ENCODE peak calls at places on chromosomes 3 and 15, in seven cellular contexts. U is tibial artery, D is astrocyte, C is neural progenitor cell, W is IMR-90, B is upper lobe of right lung, H is breast epithelium. L is an unnamed sample.

GRCh38 chr15:47975422-47975821 is 145.4 kb upstream of the SLC24A5 start:
- DNase-seq in D (no peak), U (no peak), H (no peak), C (peak; percentile 80), B (no peak), W (no peak), L (no peak)

GRCh38 chr3:57152761-57153160 is 12.4 kb downstream of the IL17RD start:
- DNase-seq in C (no peak), U (no peak), H (no peak), B (no peak), W (no peak), D (no peak), L (no peak)

GRCh38 chr3:35743218-35743617 is 103.9 kb downstream of the ARPP21 start:
- DNase-seq in C (no peak), W (no peak), H (no peak), U (no peak), D (no peak), B (no peak), L (no peak)

GRCh38 chr3:177893321-177893720 is 642.9 kb upstream of the KCNMB2 start:
- DNase-seq in U (no peak), H (no peak), D (no peak), B (no peak), W (no peak), C (no peak), L (no peak)

GRCh38 chr3:141039573-141039972 is 11.6 kb upstream of the SPSB4 start:
- DNase-seq in D (no peak), H (no peak), B (no peak), W (no peak), C (no peak), U (no peak), L (no peak)

GRCh38 chr15:36579792-36580431 is 486 bp downstream of the CDIN1 start:
- DNase-seq in U (peak; percentile 68), W (no peak), D (no peak), B (no peak), H (no peak), C (no peak), L (no peak)

GRCh38 chr3:185561958-185562357 is 9.6 kb upstream of the LIPH start:
- DNase-seq in C (no peak), H (peak; percentile 11), W (no peak), U (no peak), D (no peak), B (no peak), L (no peak)

GRCh38 chr3:65027335-65027734 is 339.5 kb upstream of the ADAMTS9 start:
- DNase-seq in U (no peak), B (no peak), W (no peak), D (no peak), C (no peak), H (no peak), L (no peak)

GRCh38 chr15:55618396-55618795 is 30.3 kb upstream of the PYGO1 start:
- DNase-seq in C (peak; percentile 10), W (no peak), U (no peak), D (no peak), B (no peak), H (no peak), L (no peak)

GRCh38 chr3:137946341-137946973 is 63.5 kb upstream of the CLDN18 start:
- DNase-seq in U (no peak), D (peak; percentile 39), H (no peak), W (peak; percentile 71), C (peak; percentile 89), B (peak; percentile 72), L (no peak)

GRCh38 chr15:56244237-56244810 is 645 bp upstream of the RFX7 start:
- DNase-seq in C (peak; percentile 80), D (peak; percentile 79), H (peak; percentile 45), B (peak; percentile 68), W (peak; percentile 67), U (peak; percentile 67), L (peak; percentile 16)

GRCh38 chr3:13088020-13089006 is 15.1 kb upstream of the IQSEC1 start:
- DNase-seq in C (no peak), H (no peak), D (no peak), B (no peak), U (no peak), W (no peak), L (no peak)

GRCh38 chr3:119206611-119207511 is 33.5 kb downstream of the UPK1B start:
- DNase-seq in D (no peak), C (peak; percentile 6), W (no peak), H (no peak), B (no peak), U (no peak), L (no peak)

GRCh38 chr3:19934098-19934566 is at the start of gene EFHB:
- DNase-seq in D (no peak), B (peak; percentile 69), C (peak; percentile 86), H (no peak), W (peak; percentile 10), U (no peak), L (no peak)

GRCh38 chr15:52784799-52785671 is 5.1 kb downstream of the ONECUT1 start:
- DNase-seq in U (no peak), D (no peak), W (no peak), C (peak; percentile 69), H (no peak), B (no peak), L (no peak)

GRCh38 chr15:33293619-33294309 is 17.0 kb upstream of the RYR3 start:
- DNase-seq in B (no peak), D (peak; percentile 29), W (no peak), C (no peak), H (no peak), U (no peak), L (no peak)

DNA sequence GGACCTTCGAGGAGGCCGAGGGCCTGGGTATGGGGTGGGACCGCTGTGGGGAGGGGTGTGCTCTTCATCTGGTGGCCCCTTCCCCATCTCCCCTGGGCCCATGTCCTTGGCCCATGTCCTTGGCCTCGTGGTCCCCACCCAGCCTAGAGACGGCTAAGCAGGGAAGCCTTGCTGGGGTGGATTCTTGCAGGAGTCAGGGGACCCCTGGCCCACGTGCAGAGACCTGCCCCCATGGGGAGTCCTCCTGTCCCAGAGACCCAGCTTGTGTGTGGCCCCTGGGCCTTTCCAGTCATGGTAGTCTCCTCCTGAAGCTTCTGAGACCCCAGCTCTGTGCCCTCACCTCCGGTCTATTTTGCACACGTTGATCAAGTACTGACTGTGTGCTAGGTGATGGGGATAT is 97.4 kb downstream of the TBC1D2B start:
- DNase-seq in H (no peak), W (no peak), D (no peak), B (no peak), U (peak; percentile 38), C (no peak), L (no peak)
- H3K4me1 ChIP-seq in H (no peaks in the 10 kb centered on the region), W (peaks cover 2% of the 10 kb centered on the region), D (no peaks in the 10 kb centered on the region), B (no peaks in the 10 kb centered on the region), U (no peaks in the 10 kb centered on the region), C (no peaks in the 10 kb centered on the region), L (no peaks in the 10 kb centered on the region)

GRCh38 chr3:131501949-131502348 is 822 bp downstream of the MRPL3 start:
- DNase-seq in W (no peak), U (no peak), B (no peak), C (no peak), D (no peak), H (no peak), L (no peak)
- H3K27ac ChIP-seq in W (peak overlapping the region; percentile 1), U (peak overlapping the region; percentile 82), B (peak overlapping the region; percentile 84), C (no peak overlapping the region), D (peak overlapping the region; percentile 78), H (no peak overlapping the region), L (peak overlapping the region; percentile 75)

GRCh38 chr3:49411550-49411967 is 217 bp downstream of the RHOA start:
- DNase-seq in W (no peak), H (peak; percentile 47), C (peak; percentile 86), U (peak; percentile 81), D (no peak), B (peak; percentile 89), L (no peak)

GRCh38 chr3:49403891-49404290 is 7.9 kb downstream of the RHOA start:
- DNase-seq in D (no peak), C (no peak), B (no peak), H (no peak), W (no peak), U (no peak), L (no peak)

GRCh38 chr3:49410102-49410843 is 1.5 kb downstream of the RHOA start:
- DNase-seq in D (no peak), B (no peak), H (no peak), W (no peak), U (no peak), C (no peak), L (peak; percentile 44)

GRCh38 chr3:49410844-49411549 is 779 bp downstream of the RHOA start:
- DNase-seq in B (no peak), U (no peak), H (no peak), D (no peak), C (no peak), W (no peak), L (no peak)

GRCh38 chr3:49406571-49407565 is 4.9 kb downstream of the RHOA start:
- DNase-seq in C (no peak), H (no peak), U (no peak), D (no peak), B (no peak), W (no peak), L (no peak)
- H3K4me3 ChIP-seq in C (no peak overlapping the region), H (no peak overlapping the region), U (no peak overlapping the region), D (no peak overlapping the region), B (no peak overlapping the region), W (no peak overlapping the region), L (no peak overlapping the region)

DNA sequence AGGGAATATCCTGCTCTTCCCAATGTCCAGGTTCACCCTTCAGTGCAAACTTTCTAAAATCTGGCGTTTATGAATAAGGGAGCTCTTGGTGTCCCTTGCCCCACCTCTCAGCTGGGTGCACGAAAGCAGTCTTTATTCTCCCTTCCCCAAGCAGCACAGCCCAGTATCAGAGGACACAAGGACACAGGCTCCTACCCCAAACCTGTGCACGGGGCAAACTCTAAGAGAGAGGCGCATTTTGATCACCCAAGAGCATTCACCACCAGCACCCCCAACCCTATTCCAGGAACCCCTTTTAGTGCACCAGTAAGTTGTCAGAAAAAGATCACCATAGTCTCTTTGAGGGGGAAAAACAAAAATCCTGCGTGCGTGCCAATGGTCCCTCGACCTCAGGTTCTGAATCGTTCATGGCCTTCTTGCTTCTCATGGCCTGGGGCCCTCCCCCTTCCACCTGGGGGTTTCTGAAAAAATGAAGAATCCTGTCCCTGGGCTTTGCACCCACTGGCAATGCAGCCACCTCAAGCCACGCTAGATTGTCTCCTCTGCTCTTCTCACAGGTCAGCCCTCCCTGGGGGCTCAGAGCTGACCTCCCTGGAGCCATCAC is 78.9 kb downstream of the FAM174B start:
- DNase-seq in B (no peak), U (no peak), D (no peak), W (no peak), C (no peak), H (no peak), L (no peak)
- H3K4me1 ChIP-seq in B (no peaks in the 10 kb centered on the region), U (no peaks in the 10 kb centered on the region), D (no peaks in the 10 kb centered on the region), W (no peaks in the 10 kb centered on the region), C (no peaks in the 10 kb centered on the region), H (no peaks in the 10 kb centered on the region), L (no peaks in the 10 kb centered on the region)

GRCh38 chr3:48347500-48347899 is 14.0 kb upstream of the SPINK8 start:
- DNase-seq in B (no peak), C (no peak), D (no peak), W (no peak), H (no peak), U (no peak), L (no peak)

GRCh38 chr3:48344867-48345507 is 11.5 kb upstream of the SPINK8 start:
- DNase-seq in B (no peak), C (no peak), D (no peak), H (no peak), W (no peak), U (no peak), L (no peak)

GRCh38 chr3:48345946-48346572 is 12.6 kb upstream of the SPINK8 start:
- DNase-seq in C (no peak), W (no peak), D (no peak), U (no peak), B (no peak), H (no peak), L (no peak)
- H3K27ac ChIP-seq in C (no peak overlapping the region), W (no peak overlapping the region), D (no peak overlapping the region), U (no peak overlapping the region), B (no peak overlapping the region), H (no peak overlapping the region), L (no peak overlapping the region)